ENCODE peak calls at places on chromosomes 7 and 10, in eight cellular contexts. V is ovary; E is lower lobe of right lung; D is activated naive CD4-positive, alpha-beta T cell treated with anti-CD3 and anti-CD28 coated beads, Interleukin-2, amount 10 ng/mL, durations not matched to agents 7 days and 5 days; K is suprapubic skin; L is choroid plexus epithelial cell; M is NCI-H345; U is HuH-7. P is an unnamed sample.

GRCh38 chr10:22251751-22252285 is 34.0 kb upstream of the EBLN1 start:
- DNase-seq in V (peak), E (peak), D (peak), K (peak), L (peak), M (peak), U (peak), P (no peak)

GRCh38 chr10:93288679-93289634 is 193.2 kb downstream of the MYOF start:
- DNase-seq in V (peak), E (peak), D (peak), K (peak), L (peak), M (peak), U (peak), P (peak)

GRCh38 chr7:103569621-103570305 is 123.8 kb upstream of the SLC26A5 start:
- DNase-seq in V (no peak), E (no peak), D (no peak), K (no peak), L (no peak), M (no peak), U (no peak), P (no peak)

GRCh38 chr7:107394301-107394700 is 75.6 kb upstream of the GPR22 start:
- DNase-seq in V (no peak), E (no peak), D (no peak), K (no peak), L (peak), M (no peak), U (no peak), P (no peak)

GRCh38 chr10:55500931-55501559 is 700.0 kb upstream of the PCDH15 start:
- DNase-seq in V (no peak), E (no peak), D (no peak), K (no peak), L (peak), M (no peak), U (no peak), P (peak)

GRCh38 chr10:124252097-124252715 is 158.8 kb upstream of the CHST15 start:
- DNase-seq in V (no peak), E (no peak), D (no peak), K (no peak), L (no peak), M (no peak), U (no peak), P (no peak)

GRCh38 chr10:17454181-17454800 is at the start of gene ST8SIA6:
- DNase-seq in V (peak), E (peak), D (peak), K (no peak), L (peak), M (no peak), U (peak), P (no peak)

GRCh38 chr10:29304259-29305030 is 15.6 kb downstream of the LYZL1 start:
- DNase-seq in V (peak), E (no peak), D (peak), K (no peak), L (peak), M (peak), U (peak), P (peak)

GRCh38 chr7:95309951-95310350 is 14.4 kb downstream of the PON1 start:
- DNase-seq in V (no peak), E (no peak), D (no peak), K (no peak), L (no peak), M (no peak), U (no peak), P (no peak)

GRCh38 chr7:73937014-73937413 is 76.1 kb downstream of the TMEM270 start:
- DNase-seq in V (no peak), E (no peak), D (no peak), K (no peak), L (no peak), M (no peak), U (no peak), P (no peak)

GRCh38 chr7:112136707-112137008 is 69.5 kb downstream of the DOCK4 start:
- DNase-seq in V (no peak), E (no peak), D (no peak), K (no peak), L (no peak), M (no peak), U (no peak), P (no peak)

GRCh38 chr7:130367088-130367755 is 13.1 kb upstream of the CPA1 start:
- DNase-seq in V (no peak), E (no peak), D (no peak), K (no peak), L (no peak), M (no peak), U (no peak), P (no peak)

GRCh38 chr7:151062399-151063211 is 3.2 kb downstream of the SLC4A2 start:
- DNase-seq in V (peak), E (peak), D (no peak), K (no peak), L (peak), M (no peak), U (peak), P (no peak)

GRCh38 chr10:133122171-133122935 is 34.6 kb downstream of the ADGRA1 start:
- DNase-seq in V (no peak), E (peak), D (no peak), K (no peak), L (no peak), M (no peak), U (no peak), P (no peak)

GRCh38 chr7:97145068-97145467 is 27.6 kb downstream of the SDHAF3 start:
- DNase-seq in V (no peak), E (no peak), D (no peak), K (no peak), L (peak), M (peak), U (no peak), P (peak)

GRCh38 chr10:19817251-19818046 is 1.2 kb downstream of the PLXDC2 start:
- DNase-seq in V (peak), E (peak), D (no peak), K (peak), L (peak), M (no peak), U (no peak), P (no peak)

GRCh38 chr10:49163741-49164140 is 24.4 kb downstream of the TMEM273 start:
- DNase-seq in V (no peak), E (no peak), D (no peak), K (no peak), L (peak), M (no peak), U (no peak), P (no peak)

GRCh38 chr7:125253454-125254182 is 324.0 kb upstream of the POT1 start:
- DNase-seq in V (no peak), E (no peak), D (no peak), K (no peak), L (peak), M (no peak), U (no peak), P (no peak)

GRCh38 chr7:29146082-29146706 is at the start of gene CPVL:
- DNase-seq in V (peak), E (peak), D (no peak), K (peak), L (no peak), M (peak), U (peak), P (no peak)

GRCh38 chr7:36946401-36946739 is 222.1 kb upstream of the AOAH start:
- DNase-seq in V (no peak), E (no peak), D (no peak), K (no peak), L (no peak), M (no peak), U (no peak), P (no peak)

GRCh38 chr7:155899596-155899995 is 87.3 kb upstream of the SHH start:
- DNase-seq in V (no peak), E (no peak), D (no peak), K (no peak), L (no peak), M (no peak), U (no peak), P (no peak)

GRCh38 chr7:138657854-138658386 is 43.2 kb downstream of the SVOPL start:
- DNase-seq in V (no peak), E (no peak), D (no peak), K (no peak), L (no peak), M (no peak), U (no peak), P (no peak)

GRCh38 chr7:16492513-16493062 is 27.1 kb upstream of the SOSTDC1 start:
- DNase-seq in V (no peak), E (no peak), D (no peak), K (no peak), L (peak), M (no peak), U (peak), P (no peak)

GRCh38 chr7:151142686-151143040 is 24.8 kb downstream of the GBX1 start:
- DNase-seq in V (no peak), E (no peak), D (peak), K (no peak), L (no peak), M (no peak), U (no peak), P (no peak)

GRCh38 chr10:114603943-114604342 is 54.1 kb downstream of the ABLIM1 start:
- DNase-seq in V (no peak), E (no peak), D (peak), K (no peak), L (peak), M (no peak), U (no peak), P (no peak)

GRCh38 chr10:22638863-22639262 is 75.5 kb downstream of the PIP4K2A start:
- DNase-seq in V (no peak), E (no peak), D (no peak), K (no peak), L (no peak), M (no peak), U (no peak), P (no peak)

GRCh38 chr10:97612386-97612785 is 20.9 kb downstream of the MORN4 start:
- DNase-seq in V (no peak), E (no peak), D (no peak), K (no peak), L (peak), M (no peak), U (peak), P (peak)

GRCh38 chr10:122121059-122121458 is 132.1 kb downstream of the TACC2 start:
- DNase-seq in V (no peak), E (peak), D (no peak), K (no peak), L (no peak), M (peak), U (no peak), P (no peak)

GRCh38 chr7:83148776-83149175 is 13.9 kb downstream of the PCLO start:
- DNase-seq in V (no peak), E (no peak), D (no peak), K (no peak), L (peak), M (no peak), U (no peak), P (no peak)

GRCh38 chr7:83913174-83913573 is 264.2 kb upstream of the SEMA3E start:
- DNase-seq in V (no peak), E (no peak), D (no peak), K (no peak), L (no peak), M (no peak), U (no peak), P (no peak)

GRCh38 chr7:139623518-139623917 is 100.0 kb downstream of the CLEC2L start:
- DNase-seq in V (no peak), E (no peak), D (no peak), K (no peak), L (peak), M (no peak), U (no peak), P (no peak)

GRCh38 chr10:37535459-37536246 is 321.8 kb downstream of the ZNF248 start:
- DNase-seq in V (no peak), E (no peak), D (no peak), K (no peak), L (no peak), M (no peak), U (no peak), P (no peak)

GRCh38 chr10:28367865-28368541 is 65.1 kb upstream of the MPP7 start:
- DNase-seq in V (no peak), E (peak), D (peak), K (no peak), L (peak), M (no peak), U (no peak), P (no peak)

GRCh38 chr7:78769551-78770101 is 683.8 kb downstream of the MAGI2 start:
- DNase-seq in V (no peak), E (no peak), D (no peak), K (no peak), L (peak), M (peak), U (no peak), P (no peak)

GRCh38 chr10:100621360-100622205 is 85.8 kb downstream of the HIF1AN start:
- DNase-seq in V (no peak), E (no peak), D (peak), K (no peak), L (peak), M (no peak), U (no peak), P (no peak)